ENCODE peak calls at places on chromosomes 2 and 18, in five cellular contexts. O, G, T, J and B are unnamed samples.

GRCh38 chr2:167861574-167862193 is 385.7 kb downstream of the STK39 start:
- DNase-seq in J (no peak), G (no peak), O (no peak), T (no peak), B (no peak)

GRCh38 chr2:240235149-240235803 is 94.8 kb upstream of the OTOS start:
- DNase-seq in J (no peak), T (no peak), O (no peak), G (peak; percentile 18), B (peak; percentile 83)

GRCh38 chr18:31646332-31646822 is 38.0 kb downstream of the B4GALT6 start:
- DNase-seq in G (no peak), O (peak; percentile 32), T (no peak), J (no peak), B (no peak)

GRCh38 chr2:10433948-10434884 is 13.9 kb downstream of the ODC1 start:
- DNase-seq in O (no peak), G (no peak), T (no peak), J (no peak), B (no peak)

GRCh38 chr18:34947711-34948125 is 93.5 kb upstream of the MAPRE2 start:
- DNase-seq in G (no peak), J (no peak), T (no peak), O (peak; percentile 48), B (no peak)

GRCh38 chr2:28338046-28338753 is 54.5 kb upstream of the FOSL2 start:
- DNase-seq in T (no peak), G (peak; percentile 56), O (no peak), J (no peak), B (peak; percentile 91)

GRCh38 chr18:57863706-57864105 is 60.6 kb upstream of the ATP8B1 start:
- DNase-seq in G (no peak), O (peak; percentile 25), T (no peak), J (no peak), B (no peak)

GRCh38 chr2:72127401-72128058 is 20.1 kb downstream of the CYP26B1 start:
- DNase-seq in O (no peak), G (peak; percentile 6), T (no peak), J (no peak), B (peak; percentile 80)

GRCh38 chr2:236659758-236660150 is 90.1 kb downstream of the ACKR3 start:
- DNase-seq in G (no peak), O (peak; percentile 94), J (peak; percentile 80), T (peak; percentile 35), B (no peak)

GRCh38 chr2:236849508-236849907 is 236.2 kb upstream of the COPS8 start:
- DNase-seq in O (no peak), T (no peak), J (no peak), G (no peak), B (no peak)

GRCh38 chr18:47932603-47933002 is 2.1 kb upstream of the SMAD2 start:
- DNase-seq in T (no peak), G (no peak), O (no peak), J (no peak), B (no peak)
- TF ChIP-seq CTCF in T (no peak), G (no peak), O (no peak), J (no peak), B (no peak)

GRCh38 chr2:16251511-16252205 is 311.3 kb downstream of the MYCN start:
- DNase-seq in T (no peak), O (no peak), J (no peak), G (no peak), B (peak; percentile 53)
- TF ChIP-seq CTCF in T (no peak), O (no peak), J (no peak), G (no peak), B (no peak)

DNA sequence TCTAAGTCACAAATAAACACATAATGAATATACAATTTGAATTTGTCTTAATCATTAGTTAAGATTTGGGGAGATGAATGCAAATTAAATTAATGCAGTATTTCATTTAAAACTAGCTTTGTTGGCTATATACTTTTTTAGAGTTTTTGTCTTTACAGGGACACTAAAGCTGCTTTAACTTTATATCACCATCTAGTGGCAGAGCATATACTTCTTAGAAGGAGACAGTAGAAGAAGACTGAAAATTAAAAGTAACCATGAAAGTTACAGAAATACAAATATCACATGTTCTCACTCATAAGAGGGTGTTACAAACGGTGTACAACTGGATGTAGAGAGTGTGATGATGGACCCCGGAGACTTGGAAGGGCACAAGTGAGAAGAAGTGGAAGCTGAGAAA is 268.3 kb upstream of the NETO1 start:
- DNase-seq in J (peak; percentile 10), G (no peak), O (peak; percentile 67), T (peak; percentile 4), B (no peak)
- TF ChIP-seq CTCF in J (peak; percentile 62), G (no peak), O (peak; percentile 81), T (peak; percentile 57), B (peak; percentile 50)

DNA sequence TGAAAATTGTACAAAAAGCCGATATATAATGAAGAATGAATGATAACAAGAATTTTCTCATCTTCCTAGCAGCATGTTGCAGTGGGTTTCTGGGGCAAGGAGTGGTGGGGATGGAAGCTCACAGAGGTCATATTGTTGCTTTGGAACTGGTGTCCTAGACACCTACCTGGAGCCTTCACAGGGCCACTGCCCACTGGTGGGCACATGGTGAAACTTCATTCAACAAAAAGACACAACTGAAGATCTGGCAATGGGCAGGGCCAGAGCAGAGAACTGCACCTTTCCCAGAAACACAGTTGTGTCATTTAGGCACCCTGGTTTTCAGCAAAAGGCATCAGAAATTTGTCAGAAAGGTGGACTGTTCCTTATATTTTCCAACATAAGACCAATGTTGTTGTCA is 115.3 kb downstream of the FHOD3 start:
- DNase-seq in O (peak; percentile 44), J (no peak), T (no peak), G (no peak), B (no peak)
- TF ChIP-seq CTCF in O (peak; percentile 53), J (peak; percentile 43), T (peak; percentile 66), G (no peak), B (peak; percentile 32)